ENCODE peak calls at places on chromosome 19, in five cellular contexts. B is fibroblast of lung; S is cardiac muscle cell; Y is IMR-90; D is CD4-positive, alpha-beta T cell. Q is an unnamed sample.
A peak's percentile ranks its signal among the peaks of the same experiment; 100 is the strongest.

GRCh38 chr19:48854103-48854502 is 14.3 kb downstream of the PLEKHA4 start:
- DNase-seq in B (no peak), D (no peak), S (no peak), Y (no peak), Q (no peak)

GRCh38 chr19:51359294-51359693 is 6.9 kb downstream of the ETFB start:
- DNase-seq in S (no peak), Y (peak; percentile 95), D (no peak), B (peak; percentile 91), Q (peak; percentile 83)

GRCh38 chr19:52922841-52923781 is at the start of gene ZNF888:
- DNase-seq in Y (peak; percentile 70), B (peak; percentile 74), D (peak; percentile 80), S (peak; percentile 91), Q (peak; percentile 82)

GRCh38 chr19:18700501-18701249 is 17.2 kb downstream of the CRTC1 start:
- DNase-seq in S (peak; percentile 48), B (peak; percentile 58), D (peak; percentile 64), Y (peak; percentile 29), Q (peak; percentile 33)

GRCh38 chr19:5700455-5701092 is 10.5 kb downstream of the RPL36 start:
- DNase-seq in B (no peak), Y (no peak), D (no peak), S (no peak), Q (no peak)

GRCh38 chr19:49850487-49851342 is at the start of gene PTOV1:
- DNase-seq in D (peak; percentile 79), Y (peak; percentile 91), S (peak; percentile 96), B (peak; percentile 86), Q (peak; percentile 80)

GRCh38 chr19:38657633-38658222 is 10.3 kb downstream of the ACTN4 start:
- DNase-seq in S (no peak), D (peak; percentile 22), B (peak; percentile 95), Y (peak; percentile 89), Q (peak; percentile 76)

GRCh38 chr19:11106477-11106876 is 17.2 kb downstream of the LDLR start:
- DNase-seq in B (no peak), D (no peak), S (peak; percentile 41), Y (no peak), Q (no peak)

GRCh38 chr19:19747357-19748220 is 14.7 kb upstream of the ZNF14 start:
- DNase-seq in Y (no peak), S (no peak), D (no peak), B (no peak), Q (no peak)

GRCh38 chr19:2648528-2648937 is 54.0 kb downstream of the GNG7 start:
- DNase-seq in B (peak; percentile 64), Y (peak; percentile 74), D (peak; percentile 65), S (peak; percentile 76), Q (peak; percentile 74)

GRCh38 chr19:13505761-13506549 is at the start of gene CACNA1A:
- DNase-seq in B (peak; percentile 14), S (peak; percentile 69), D (no peak), Y (peak; percentile 19), Q (no peak)

GRCh38 chr19:18674616-18675015 is 8.9 kb upstream of the CRTC1 start:
- DNase-seq in S (no peak), B (peak; percentile 45), D (no peak), Y (peak; percentile 14), Q (no peak)

GRCh38 chr19:343941-344624 is 513 bp downstream of the MIER2 start:
- DNase-seq in B (peak; percentile 14), Y (no peak), S (peak; percentile 53), D (no peak), Q (no peak)

GRCh38 chr19:32861596-32861995 is 8.0 kb downstream of the SLC7A9 start:
- DNase-seq in D (no peak), S (no peak), Y (no peak), B (no peak), Q (no peak)

GRCh38 chr19:9871626-9872338 is 36.7 kb downstream of the PIN1 start:
- DNase-seq in S (peak; percentile 14), Y (no peak), D (no peak), B (no peak), Q (no peak)
- H3K27ac ChIP-seq in S (peak overlapping the region; percentile 57), Y (no peak overlapping the region), D (no peak overlapping the region), B (no peak overlapping the region), Q (no peak overlapping the region)

DNA sequence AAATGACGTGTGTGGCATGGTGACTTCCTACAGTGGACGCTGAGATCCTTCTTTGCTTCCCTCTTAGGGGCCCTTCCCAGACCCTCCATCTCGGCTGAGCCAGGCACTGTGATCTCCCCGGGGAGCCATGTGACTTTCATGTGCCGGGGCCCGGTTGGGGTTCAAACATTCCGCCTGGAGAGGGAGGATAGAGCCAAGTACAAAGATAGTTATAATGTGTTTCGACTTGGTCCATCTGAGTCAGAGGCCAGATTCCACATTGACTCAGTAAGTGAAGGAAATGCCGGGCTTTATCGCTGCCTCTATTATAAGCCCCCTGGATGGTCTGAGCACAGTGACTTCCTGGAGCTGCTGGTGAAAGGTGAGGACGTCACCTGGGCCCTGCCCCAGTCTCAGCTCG is 5.2 kb downstream of the LAIR2 start:
- DNase-seq in Y (no peak), B (no peak), S (no peak), D (no peak), Q (no peak)
- H3K27ac ChIP-seq in Y (no peak overlapping the region), B (no peak overlapping the region), S (no peak overlapping the region), D (no peak overlapping the region), Q (no peak overlapping the region)

GRCh38 chr19:40771101-40771539 is 4.2 kb upstream of the MIA start:
- DNase-seq in S (no peak), D (no peak), B (no peak), Y (no peak), Q (no peak)
- H3K27ac ChIP-seq in S (no peak overlapping the region), D (no peak overlapping the region), B (no peak overlapping the region), Y (no peak overlapping the region), Q (no peak overlapping the region)

DNA sequence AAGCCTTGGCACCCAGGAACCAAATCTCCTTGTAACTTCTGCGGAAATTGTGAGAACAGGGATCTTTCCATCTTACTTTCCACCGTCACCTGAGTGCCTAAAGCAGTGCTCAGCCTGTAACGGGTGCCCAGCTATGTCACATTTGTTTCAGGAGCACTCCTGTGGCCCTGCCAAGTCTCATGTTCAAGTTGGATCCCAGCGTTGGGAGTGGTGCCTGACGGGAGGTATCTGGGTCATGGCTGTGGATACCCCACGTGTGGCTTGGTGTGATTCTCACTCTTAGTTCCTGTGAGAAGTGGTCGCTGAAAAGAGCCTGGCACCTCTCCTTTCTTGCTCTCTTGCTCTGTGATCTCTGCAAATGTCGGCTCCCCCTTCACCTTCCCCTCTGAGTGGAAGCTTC is 114.9 kb downstream of the UQCRFS1 start:
- DNase-seq in D (no peak), B (no peak), S (no peak), Y (no peak), Q (no peak)
- H3K27ac ChIP-seq in D (no peak overlapping the region), B (no peak overlapping the region), S (no peak overlapping the region), Y (no peak overlapping the region), Q (no peak overlapping the region)

Q was measured in brain microvascular endothelial cell.